ENCODE peak calls at places on chromosome 19, in six cellular contexts. C is GM23338, Y is HCT116, X is GM12878, B is HepG2, J is K562. L is an unnamed sample.
A peak's percentile ranks its signal among the peaks of the same experiment; 100 is the strongest.

GRCh38 chr19:52034051-52034728 is 6.0 kb upstream of the ZNF614 start:
- DNase-seq in X (no peak), Y (no peak), B (no peak), J (no peak), C (no peak), L (no peak)

GRCh38 chr19:32539240-32539916 is 41.6 kb upstream of the PDCD5 start:
- DNase-seq in X (no peak), J (no peak), Y (no peak), B (peak; percentile 63), C (no peak), L (no peak)

GRCh38 chr19:16206637-16207036 is 8.9 kb downstream of the AP1M1 start:
- DNase-seq in Y (no peak), C (no peak), X (no peak), B (no peak), J (no peak), L (peak; percentile 7)

GRCh38 chr19:17647071-17648020 is 40.8 kb downstream of the UNC13A start:
- DNase-seq in J (peak; percentile 88), X (no peak), B (no peak), Y (no peak), C (peak; percentile 53), L (peak; percentile 77)

GRCh38 chr19:57701625-57702024 is 7.4 kb downstream of the ZNF154 start:
- DNase-seq in Y (no peak), C (no peak), X (no peak), B (no peak), J (no peak), L (no peak)

GRCh38 chr19:27745978-27746542 is 1466.9 kb downstream of the UQCRFS1 start:
- DNase-seq in J (no peak), C (no peak), X (no peak), Y (no peak), B (no peak), L (no peak)

GRCh38 chr19:32318884-32319520 is 26.4 kb upstream of the ZNF507 start:
- DNase-seq in B (no peak), C (peak; percentile 83), Y (peak; percentile 8), J (peak; percentile 50), X (no peak), L (peak; percentile 64)

GRCh38 chr19:34995551-34995950 is 4.6 kb upstream of the GRAMD1A start:
- DNase-seq in Y (no peak), X (no peak), J (no peak), B (peak; percentile 84), C (no peak), L (no peak)

DNA sequence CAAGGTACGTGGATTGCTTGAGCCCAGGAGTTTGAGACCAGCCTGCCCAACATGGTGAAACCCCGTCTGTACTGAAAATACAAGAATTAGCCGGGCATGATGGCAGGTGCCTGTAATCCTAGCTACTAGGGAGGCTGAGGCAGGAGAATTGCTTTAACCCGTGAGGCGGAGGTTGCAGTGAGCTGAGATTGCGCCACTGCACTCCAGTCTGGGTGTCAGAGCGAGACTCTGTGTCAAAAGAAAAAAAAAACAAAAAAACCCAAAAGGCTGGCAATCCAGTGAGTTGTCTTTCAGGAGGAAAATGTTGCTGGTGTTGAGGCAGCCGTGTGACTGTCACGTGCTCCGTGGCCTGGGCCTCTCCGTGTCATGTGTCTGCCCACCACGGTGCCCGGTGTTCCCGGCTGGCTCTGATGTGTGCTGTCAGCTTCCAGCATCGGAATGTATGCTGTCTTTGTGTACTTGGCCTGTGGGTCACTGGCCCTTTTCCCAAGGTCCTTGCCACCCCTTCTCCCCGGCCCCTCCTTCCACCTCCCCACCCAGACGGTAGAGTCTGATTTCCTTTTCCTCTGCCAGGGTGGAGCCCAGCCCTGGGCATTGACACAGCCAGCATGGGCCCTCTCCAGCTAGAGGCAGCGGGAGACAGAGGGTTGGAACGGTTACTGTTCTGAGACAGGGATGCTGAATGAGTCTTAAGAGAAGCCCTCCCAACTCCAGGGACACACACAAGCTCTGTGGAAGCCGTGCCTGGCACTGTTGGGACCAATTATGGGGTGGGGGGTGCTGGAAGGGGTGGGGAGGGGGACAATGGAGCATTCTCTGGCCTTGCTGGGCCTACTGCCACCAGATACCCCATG is 7.2 kb upstream of the TUBB4A start:
- DNase-seq in J (no peak), B (peak; percentile 81), C (no peak), X (no peak), Y (no peak), L (no peak)
- H2AFZ ChIP-seq in J (no peak overlapping the region), B (no peak overlapping the region), C (no peak overlapping the region), X (no peak overlapping the region), Y (no peak overlapping the region), L (no peak overlapping the region)

DNA sequence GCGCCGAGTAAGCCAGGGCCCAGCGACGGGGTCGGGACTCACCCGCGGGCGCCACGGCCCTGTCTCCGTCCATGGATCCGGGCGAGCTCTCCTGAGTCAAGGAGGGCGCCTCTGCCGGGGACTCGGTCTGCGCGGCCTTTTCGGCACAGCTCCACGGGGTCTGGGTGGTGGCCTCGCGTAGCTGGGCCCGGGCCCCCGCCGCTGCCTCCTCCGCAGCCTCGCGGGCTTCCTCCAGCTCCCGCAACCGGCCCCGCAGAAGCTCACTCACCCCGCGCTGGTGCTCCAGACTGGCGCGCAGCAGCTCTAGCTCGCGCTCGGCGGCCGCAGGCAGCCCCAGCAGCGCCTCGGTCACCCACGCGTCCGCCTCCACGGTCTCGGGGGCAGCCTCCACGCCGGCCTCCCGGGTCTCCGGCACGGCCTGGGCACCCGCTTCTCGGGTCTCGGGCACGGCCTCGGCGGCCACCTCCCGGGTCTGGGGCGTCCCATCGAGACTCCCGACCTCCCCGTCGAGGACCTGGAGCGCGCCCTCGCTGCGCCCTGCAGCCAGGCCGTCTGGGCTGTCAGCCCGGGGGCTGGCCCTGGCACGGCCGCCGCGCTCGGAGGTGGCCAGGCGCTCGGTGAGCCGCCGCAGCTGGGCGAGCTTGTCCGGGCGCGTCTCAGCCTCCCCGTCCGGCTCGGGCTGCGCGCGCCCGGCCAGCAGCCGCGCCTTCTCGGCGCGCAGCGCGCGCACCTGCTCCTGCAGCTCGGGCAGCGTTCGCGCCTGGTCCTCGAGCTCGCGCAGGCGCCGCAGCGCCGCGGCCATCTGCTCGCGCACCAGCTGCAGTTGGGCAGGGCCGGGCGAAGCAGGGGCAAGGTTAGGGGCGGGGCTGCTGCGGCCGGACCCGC is 8.4 kb downstream of the KANK3 start:
- DNase-seq in B (peak; percentile 27), X (no peak), C (peak; percentile 88), Y (peak; percentile 82), J (no peak), L (peak; percentile 86)
- TF ChIP-seq REST in B (no peak), X (no peak), C (no peak), Y (no peak), J (no peak), L (no peak)

GRCh38 chr19:9856609-9857008 is 21.5 kb downstream of the PIN1 start:
- DNase-seq in Y (no peak), X (no peak), C (no peak), J (no peak), B (no peak), L (no peak)
- H2AFZ ChIP-seq in Y (no peak overlapping the region), X (no peak overlapping the region), C (no peak overlapping the region), J (no peak overlapping the region), B (no peak overlapping the region), L (no peak overlapping the region)

GRCh38 chr19:44677019-44677809 is 5.9 kb downstream of the CEACAM19 start:
- DNase-seq in X (no peak), Y (peak; percentile 70), C (peak; percentile 76), B (no peak), J (peak; percentile 83), L (peak; percentile 53)
- TF ChIP-seq REST in X (no peak), Y (no peak), C (no peak), B (no peak), J (no peak), L (no peak)

DNA sequence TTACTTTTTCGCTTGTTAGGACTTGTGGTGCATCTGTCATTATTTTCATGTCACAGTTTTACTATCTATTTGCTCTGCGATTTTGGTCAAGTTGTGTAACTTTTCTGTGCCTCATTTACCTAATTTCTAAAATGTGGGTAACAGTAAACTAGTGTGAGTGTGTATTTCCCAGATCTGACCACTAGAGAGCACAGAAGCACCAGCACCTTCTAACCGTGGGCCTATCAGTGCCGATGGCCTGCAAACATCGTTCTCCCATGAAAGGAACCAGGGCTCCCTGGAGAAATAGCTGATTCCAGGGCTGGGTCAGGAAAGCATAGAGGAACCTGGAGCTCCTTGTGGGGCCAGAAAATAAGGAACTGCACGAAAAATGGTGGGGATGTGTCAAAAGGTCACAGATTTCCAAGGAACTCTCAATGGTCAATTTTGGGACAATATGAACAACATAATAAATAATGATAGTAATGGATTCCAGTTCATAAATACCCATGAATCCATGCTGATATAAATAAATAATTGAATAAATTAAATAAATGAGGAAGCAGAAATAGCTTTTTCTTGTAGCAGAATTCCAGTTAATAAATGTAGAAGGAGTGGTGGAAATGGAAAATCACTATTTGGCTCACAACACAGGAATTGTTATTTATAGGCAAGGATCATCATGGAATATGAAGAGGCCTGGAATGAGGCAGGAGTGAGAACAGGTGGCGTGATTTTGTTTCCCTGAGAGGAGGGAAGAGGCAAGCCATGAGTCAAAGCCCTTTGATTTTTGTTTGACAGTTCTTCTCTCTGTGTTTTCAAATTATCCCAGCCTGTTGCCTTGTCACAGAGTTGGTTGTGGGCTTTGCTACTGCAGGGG is 31.1 kb downstream of the CEACAM8 start:
- DNase-seq in J (peak; percentile 61), Y (peak; percentile 43), X (no peak), B (peak; percentile 39), C (peak; percentile 87), L (peak; percentile 63)
- H2AFZ ChIP-seq in J (no peak overlapping the region), Y (peak overlapping the region; percentile 59), X (no peak overlapping the region), B (no peak overlapping the region), C (no peak overlapping the region), L (no peak overlapping the region)

L was measured in SK-N-SH.